ENCODE peak calls at places on chromosomes 1 and 21, in four cellular contexts. V is central memory CD4-positive, alpha-beta T cell; D is KG1; L is neural crest cell. G is an unnamed sample.

GRCh38 chr1:204121840-204122555 is 29.8 kb downstream of the ETNK2 start:
- DNase-seq in V (no peak), D (no peak), L (no peak), G (no peak)

GRCh38 chr1:160206421-160207117 is 1.4 kb downstream of the PEA15 start:
- DNase-seq in V (no peak), D (no peak), L (no peak), G (no peak)

GRCh38 chr21:35390013-35390776 is 341.1 kb upstream of the RUNX1 start:
- DNase-seq in V (no peak), D (no peak), L (no peak), G (no peak)

GRCh38 chr1:150925080-150925479 is 1.1 kb upstream of the SETDB1 start:
- DNase-seq in V (no peak), D (no peak), L (no peak), G (no peak)

GRCh38 chr1:48019714-48020315 is 22.6 kb upstream of the TRABD2B start:
- DNase-seq in V (no peak), D (no peak), L (no peak), G (no peak)

GRCh38 chr1:161864577-161864976 is 98.5 kb downstream of the ATF6 start:
- DNase-seq in V (no peak), D (no peak), L (no peak), G (peak)

GRCh38 chr1:87800006-87800405 is 471.3 kb downstream of the LMO4 start:
- DNase-seq in V (no peak), D (no peak), L (no peak), G (no peak)

GRCh38 chr1:107430540-107431228 is 289.8 kb downstream of the NTNG1 start:
- DNase-seq in V (no peak), D (peak), L (peak), G (peak)

GRCh38 chr1:231390071-231390470 is 32.0 kb downstream of the EGLN1 start:
- DNase-seq in V (no peak), D (no peak), L (no peak), G (no peak)

GRCh38 chr21:46138383-46138970 is 16.9 kb downstream of the FTCD start:
- DNase-seq in V (no peak), D (no peak), L (no peak), G (no peak)

GRCh38 chr1:2937805-2938204 is 83.5 kb upstream of the ACTRT2 start:
- DNase-seq in V (no peak), D (no peak), L (no peak), G (no peak)

GRCh38 chr1:26546819-26547218 is 17.3 kb downstream of the RPS6KA1 start:
- DNase-seq in V (no peak), D (no peak), L (no peak), G (no peak)

GRCh38 chr21:43910460-43910859 is 45.4 kb downstream of the AGPAT3 start:
- DNase-seq in V (no peak), D (no peak), L (no peak), G (no peak)

GRCh38 chr1:209721406-209721805 is 16.8 kb downstream of the HSD11B1 start:
- DNase-seq in V (no peak), D (no peak), L (no peak), G (no peak)

GRCh38 chr1:192441492-192441891 is 124.7 kb downstream of the RGS21 start:
- DNase-seq in V (no peak), D (no peak), L (no peak), G (no peak)

GRCh38 chr1:109256085-109256484 is 6.7 kb downstream of the CELSR2 start:
- DNase-seq in V (no peak), D (no peak), L (no peak), G (no peak)

GRCh38 chr1:159942700-159943640 is 2.4 kb downstream of the IGSF9 start:
- DNase-seq in V (no peak), D (no peak), L (no peak), G (no peak)

GRCh38 chr21:45322231-45322959 is 34.7 kb upstream of the POFUT2 start:
- DNase-seq in V (peak), D (no peak), L (no peak), G (no peak)

GRCh38 chr1:160711528-160712311 is at the start of gene CD48:
- DNase-seq in V (peak), D (peak), L (no peak), G (peak)

GRCh38 chr1:82646336-82646735 is 845.6 kb downstream of the ADGRL2 start:
- DNase-seq in V (no peak), D (no peak), L (no peak), G (no peak)

GRCh38 chr1:237179511-237179910 is 137.5 kb downstream of the RYR2 start:
- DNase-seq in V (no peak), D (no peak), L (no peak), G (no peak)

GRCh38 chr1:26134466-26134865 is 22.8 kb downstream of the PDIK1L start:
- DNase-seq in V (no peak), D (no peak), L (no peak), G (no peak)

GRCh38 chr1:101200513-101200912 is 36.3 kb upstream of the S1PR1 start:
- DNase-seq in V (no peak), D (no peak), L (no peak), G (no peak)

GRCh38 chr1:47940321-47940720 is 56.9 kb downstream of the TRABD2B start:
- DNase-seq in V (no peak), D (no peak), L (no peak), G (no peak)

GRCh38 chr1:216210081-216210480 is 213.2 kb downstream of the USH2A start:
- DNase-seq in V (no peak), D (no peak), L (no peak), G (no peak)

GRCh38 chr1:221887091-221887746 is 145.3 kb upstream of the DUSP10 start:
- DNase-seq in V (no peak), D (no peak), L (no peak), G (no peak)

GRCh38 chr21:31798842-31799691 is 67.1 kb upstream of the SCAF4 start:
- DNase-seq in V (no peak), D (no peak), L (no peak), G (no peak)